ENCODE peak calls at places on chromosomes 6 and 20, in seven cellular contexts. T, N, Y, U, V, J and A are unnamed samples.

GRCh38 chr6:20706293-20707165 is 172.3 kb downstream of the CDKAL1 start:
- DNase-seq in T (no peak), V (no peak), J (peak), U (no peak), N (no peak), Y (peak), A (peak)

GRCh38 chr6:99111590-99111989 is 163.8 kb upstream of the FBXL4 start:
- DNase-seq in N (no peak), V (no peak), T (no peak), U (no peak), Y (no peak), J (no peak), A (no peak)

GRCh38 chr6:34138191-34138590 is 7.7 kb downstream of the GRM4 start:
- DNase-seq in V (no peak), J (no peak), N (no peak), Y (no peak), T (no peak), U (no peak), A (no peak)

GRCh38 chr6:96391776-96392175 is 129.8 kb upstream of the UFL1 start:
- DNase-seq in U (no peak), J (no peak), T (no peak), V (no peak), Y (peak), N (no peak), A (peak)

GRCh38 chr6:2166717-2167116 is 78.7 kb downstream of the GMDS start:
- DNase-seq in J (no peak), V (no peak), N (no peak), Y (peak), U (peak), T (no peak), A (no peak)

GRCh38 chr6:77463308-77463880 is at the start of gene HTR1B:
- DNase-seq in V (peak), N (no peak), T (no peak), J (no peak), Y (peak), U (no peak), A (peak)

GRCh38 chr6:168292911-168293310 is 26.7 kb downstream of the DACT2 start:
- DNase-seq in U (no peak), J (no peak), V (peak), N (no peak), T (no peak), Y (peak), A (no peak)

GRCh38 chr6:134719850-134720249 is 230.1 kb downstream of the ALDH8A1 start:
- DNase-seq in T (no peak), V (no peak), J (no peak), Y (no peak), U (no peak), N (no peak), A (no peak)

GRCh38 chr20:44659931-44660330 is 8.4 kb upstream of the ADA start:
- DNase-seq in J (no peak), N (no peak), Y (no peak), V (no peak), U (no peak), T (no peak), A (no peak)

GRCh38 chr20:62501801-62502495 is 26.2 kb upstream of the GATA5 start:
- DNase-seq in Y (peak), N (no peak), V (no peak), J (peak), U (no peak), T (no peak), A (peak)

GRCh38 chr6:7692453-7692784 is 33.5 kb upstream of the BMP6 start:
- DNase-seq in U (no peak), T (no peak), V (no peak), J (no peak), N (no peak), Y (no peak), A (no peak)

GRCh38 chr6:115891111-115891669 is 169.5 kb downstream of the FRK start:
- DNase-seq in N (no peak), T (no peak), Y (no peak), V (no peak), J (peak), U (no peak), A (peak)

GRCh38 chr6:37140145-37140544 is 29.8 kb upstream of the PIM1 start:
- DNase-seq in T (no peak), N (no peak), V (no peak), Y (no peak), J (no peak), U (no peak), A (no peak)

GRCh38 chr20:58950603-58951002 is 30.5 kb upstream of the NELFCD start:
- DNase-seq in V (no peak), N (no peak), J (no peak), Y (no peak), U (no peak), T (no peak), A (no peak)
- TF ChIP-seq CTCF in V (no peak), N (no peak), J (no peak), Y (no peak), U (no peak), T (no peak), A (no peak)

GRCh38 chr20:2663364-2663886 is 591 bp downstream of the IDH3B start:
- DNase-seq in Y (no peak), N (no peak), U (no peak), J (no peak), T (no peak), V (no peak), A (no peak)
- H3K4me3 ChIP-seq in Y (peak), N (peak), U (peak), J (peak), T (peak), V (peak), A (peak)

DNA sequence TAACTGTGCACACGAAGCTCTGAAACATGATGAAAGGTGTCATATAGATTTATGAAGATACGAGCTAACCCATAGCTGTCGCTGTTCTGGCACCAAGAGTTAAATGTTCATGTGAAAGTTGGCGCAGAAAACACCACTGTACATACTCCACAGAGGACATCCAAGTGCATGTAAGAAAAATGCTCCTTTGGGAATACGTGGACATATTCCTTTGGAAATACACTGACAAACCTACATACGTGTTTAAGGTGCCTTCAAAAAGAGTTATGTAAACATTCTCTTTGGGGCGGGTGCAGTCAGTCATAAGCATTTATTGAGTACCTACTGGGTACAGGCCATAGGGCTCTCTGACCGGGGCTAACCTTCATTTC is 723 bp upstream of the ARID1B start:
- DNase-seq in T (no peak), N (no peak), V (no peak), J (peak), Y (peak), U (no peak), A (peak)
- TF ChIP-seq CTCF in T (no peak), N (no peak), V (no peak), J (no peak), Y (peak), U (peak), A (no peak)

GRCh38 chr6:27234576-27234975 is 12.9 kb upstream of the PRSS16 start:
- DNase-seq in U (no peak), V (no peak), T (no peak), J (no peak), Y (no peak), N (no peak), A (no peak)

GRCh38 chr6:27224729-27225128 is 22.8 kb upstream of the PRSS16 start:
- DNase-seq in V (no peak), Y (no peak), T (no peak), J (no peak), N (no peak), U (no peak), A (no peak)

GRCh38 chr6:27230758-27231111 is 16.8 kb upstream of the PRSS16 start:
- DNase-seq in Y (no peak), J (no peak), N (no peak), U (no peak), T (no peak), V (no peak), A (no peak)

GRCh38 chr6:27228963-27229477 is 18.5 kb upstream of the PRSS16 start:
- DNase-seq in T (no peak), V (no peak), N (no peak), U (no peak), Y (no peak), J (no peak), A (no peak)
- H3K4me3 ChIP-seq in T (no peak), V (no peak), N (no peak), U (no peak), Y (no peak), J (peak), A (no peak)

GRCh38 chr6:106997392-106998257 is 23.1 kb upstream of the CD24 start:
- DNase-seq in N (no peak), U (peak), T (no peak), J (peak), V (no peak), Y (peak), A (peak)
- TF ChIP-seq CTCF in N (no peak), U (peak), T (peak), J (peak), V (no peak), Y (peak), A (peak)

DNA sequence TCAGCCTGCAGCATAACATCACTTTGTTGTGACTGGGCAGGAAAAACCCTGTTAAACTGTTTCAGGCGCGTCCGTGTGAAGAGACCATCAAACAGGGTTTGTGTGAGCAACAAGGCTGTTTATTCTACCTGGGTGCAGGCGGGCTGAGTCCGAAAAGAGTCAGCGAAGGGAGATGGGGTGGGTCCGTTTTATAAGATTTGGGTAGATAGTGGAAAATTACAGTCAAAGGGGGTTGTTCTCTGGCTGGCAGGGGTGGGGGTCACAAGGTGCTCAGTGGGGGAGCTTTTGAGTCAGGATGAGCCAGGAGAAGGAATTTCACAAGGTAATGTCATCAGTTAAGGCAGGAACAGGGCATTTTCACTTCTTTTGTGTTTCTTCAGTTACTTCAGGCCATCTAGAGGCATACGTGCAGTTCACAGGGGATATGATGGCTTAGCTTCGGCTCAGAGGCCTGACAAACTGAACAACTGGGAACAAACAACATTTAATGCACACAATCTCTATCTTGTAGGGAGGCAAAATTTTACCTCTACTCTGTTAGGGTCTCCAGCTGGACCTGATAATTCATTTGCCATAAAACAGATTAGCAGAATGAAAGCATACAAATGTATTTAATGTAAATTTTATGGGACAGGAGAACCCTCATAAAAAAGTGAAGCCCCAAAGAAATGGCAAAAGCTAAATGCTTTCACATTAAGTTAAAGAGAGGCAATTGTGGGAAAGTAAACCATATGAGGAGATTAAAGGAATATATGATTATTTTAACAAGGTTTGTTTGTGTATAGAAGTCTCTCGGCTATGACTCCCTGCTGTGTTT is 58.3 kb upstream of the HFE start:
- DNase-seq in Y (no peak), J (no peak), U (no peak), T (no peak), N (no peak), V (no peak), A (peak)
- H3K4me3 ChIP-seq in Y (no peak), J (no peak), U (no peak), T (no peak), N (no peak), V (no peak), A (no peak)

GRCh38 chr20:49185071-49185757 is 2.9 kb downstream of the STAU1 start:
- DNase-seq in V (no peak), U (no peak), T (no peak), Y (no peak), N (no peak), J (no peak), A (no peak)

GRCh38 chr20:49188101-49188784 is at the start of gene STAU1:
- DNase-seq in U (peak), T (peak), N (peak), V (peak), Y (peak), J (peak), A (peak)

GRCh38 chr20:49184691-49185070 is 3.5 kb downstream of the STAU1 start:
- DNase-seq in N (no peak), Y (no peak), T (no peak), U (no peak), V (no peak), J (no peak), A (no peak)

GRCh38 chr20:49187330-49188100 is 619 bp downstream of the STAU1 start:
- DNase-seq in Y (peak), J (no peak), T (no peak), U (peak), V (no peak), N (no peak), A (no peak)

GRCh38 chr20:49186535-49187329 is 1.4 kb downstream of the STAU1 start:
- DNase-seq in Y (peak), V (peak), N (peak), T (peak), U (peak), J (peak), A (peak)
- TF ChIP-seq CTCF in Y (no peak), V (no peak), N (no peak), T (no peak), U (no peak), J (no peak), A (no peak)

GRCh38 chr6:52574709-52575489 is 2.0 kb downstream of the TRAM2 start:
- DNase-seq in N (peak), J (peak), U (no peak), T (peak), Y (peak), V (peak), A (no peak)

GRCh38 chr6:52576392-52577021 is 353 bp downstream of the TRAM2 start:
- DNase-seq in U (no peak), N (peak), V (peak), T (peak), J (peak), Y (peak), A (peak)

GRCh38 chr6:52577022-52577777 is at the start of gene TRAM2:
- DNase-seq in Y (peak), T (peak), J (peak), V (peak), U (peak), N (peak), A (peak)

GRCh38 chr6:52576054-52576391 is 837 bp downstream of the TRAM2 start:
- DNase-seq in N (no peak), U (no peak), J (no peak), T (no peak), V (no peak), Y (no peak), A (no peak)

DNA sequence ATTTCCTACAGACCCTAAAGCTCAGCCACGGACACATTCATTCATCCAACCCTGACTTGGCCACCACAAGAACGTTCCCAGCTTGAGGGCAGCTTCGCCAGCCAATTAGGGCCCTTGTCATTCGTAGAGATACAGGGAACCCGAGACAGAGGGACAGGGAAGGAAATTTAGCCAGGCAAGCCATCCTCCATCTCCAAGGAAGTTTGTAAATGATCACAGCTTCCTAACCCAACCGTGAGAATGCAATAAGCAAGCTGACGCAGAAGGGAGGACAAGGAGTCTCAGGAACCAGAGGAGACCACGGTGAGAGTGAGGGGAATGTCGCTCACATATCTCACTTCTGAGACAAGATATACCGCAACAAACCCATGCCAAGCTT is 1.4 kb downstream of the TRAM2 start:
- DNase-seq in V (no peak), J (no peak), Y (no peak), N (no peak), U (no peak), T (no peak), A (no peak)
- H3K4me3 ChIP-seq in V (peak), J (peak), Y (peak), N (peak), U (no peak), T (peak), A (peak)

GRCh38 chr20:58184984-58185383 is 43.5 kb downstream of the ANKRD60 start:
- DNase-seq in T (no peak), Y (no peak), V (no peak), N (no peak), U (no peak), J (no peak), A (no peak)
- TF ChIP-seq CTCF in T (no peak), Y (no peak), V (no peak), N (no peak), U (no peak), J (no peak), A (no peak)